ENCODE peak calls at places on chromosomes 1 and 21, in eight cellular contexts. One of them, this sample, is unnamed.

GRCh38 chr1:232594768-232595698 is 34.9 kb downstream of the SIPA1L2 start:
- DNase-seq in naive thymus-derived CD4-positive, alpha-beta T cell: no peak
- DNase-seq in Calu3: no peak
- DNase-seq in activated naive CD8-positive, alpha-beta T cell treated with anti-CD3 and anti-CD28 coated beads, Interleukin-2, amount 50 U/mL, for 24 hours: no peak
- DNase-seq in T-cell: no peak
- DNase-seq in H4: no peak
- DNase-seq in suprapubic skin: no peak
- DNase-seq in left ventricle myocardium inferior: peak
- DNase-seq in this sample: no peak

GRCh38 chr1:66251521-66251920 is 282.4 kb upstream of the SGIP1 start:
- DNase-seq in suprapubic skin: no peak
- DNase-seq in activated naive CD8-positive, alpha-beta T cell treated with anti-CD3 and anti-CD28 coated beads, Interleukin-2, amount 50 U/mL, for 24 hours: no peak
- DNase-seq in H4: peak
- DNase-seq in Calu3: no peak
- DNase-seq in left ventricle myocardium inferior: no peak
- DNase-seq in naive thymus-derived CD4-positive, alpha-beta T cell: no peak
- DNase-seq in T-cell: no peak
- DNase-seq in this sample: no peak

GRCh38 chr1:14607295-14607694 is 8.8 kb downstream of the KAZN start:
- DNase-seq in activated naive CD8-positive, alpha-beta T cell treated with anti-CD3 and anti-CD28 coated beads, Interleukin-2, amount 50 U/mL, for 24 hours: no peak
- DNase-seq in T-cell: no peak
- DNase-seq in naive thymus-derived CD4-positive, alpha-beta T cell: no peak
- DNase-seq in Calu3: no peak
- DNase-seq in left ventricle myocardium inferior: no peak
- DNase-seq in H4: no peak
- DNase-seq in suprapubic skin: no peak
- DNase-seq in this sample: no peak

GRCh38 chr1:167511374-167511986 is 6.8 kb downstream of the CD247 start:
- DNase-seq in activated naive CD8-positive, alpha-beta T cell treated with anti-CD3 and anti-CD28 coated beads, Interleukin-2, amount 50 U/mL, for 24 hours: no peak
- DNase-seq in left ventricle myocardium inferior: no peak
- DNase-seq in naive thymus-derived CD4-positive, alpha-beta T cell: no peak
- DNase-seq in T-cell: no peak
- DNase-seq in suprapubic skin: no peak
- DNase-seq in Calu3: no peak
- DNase-seq in H4: no peak
- DNase-seq in this sample: no peak

GRCh38 chr21:30436986-30437385 is 3.1 kb upstream of the KRTAP15-1 start:
- DNase-seq in suprapubic skin: no peak
- DNase-seq in activated naive CD8-positive, alpha-beta T cell treated with anti-CD3 and anti-CD28 coated beads, Interleukin-2, amount 50 U/mL, for 24 hours: no peak
- DNase-seq in T-cell: no peak
- DNase-seq in left ventricle myocardium inferior: no peak
- DNase-seq in naive thymus-derived CD4-positive, alpha-beta T cell: no peak
- DNase-seq in Calu3: no peak
- DNase-seq in H4: no peak
- DNase-seq in this sample: no peak

GRCh38 chr1:7047866-7048265 is 262.6 kb downstream of the CAMTA1 start:
- DNase-seq in Calu3: no peak
- DNase-seq in left ventricle myocardium inferior: no peak
- DNase-seq in H4: no peak
- DNase-seq in suprapubic skin: no peak
- DNase-seq in naive thymus-derived CD4-positive, alpha-beta T cell: no peak
- DNase-seq in T-cell: no peak
- DNase-seq in activated naive CD8-positive, alpha-beta T cell treated with anti-CD3 and anti-CD28 coated beads, Interleukin-2, amount 50 U/mL, for 24 hours: no peak
- DNase-seq in this sample: no peak

GRCh38 chr1:199490804-199491527 is 536.5 kb upstream of the NR5A2 start:
- DNase-seq in suprapubic skin: no peak
- DNase-seq in T-cell: no peak
- DNase-seq in naive thymus-derived CD4-positive, alpha-beta T cell: no peak
- DNase-seq in left ventricle myocardium inferior: no peak
- DNase-seq in H4: peak
- DNase-seq in activated naive CD8-positive, alpha-beta T cell treated with anti-CD3 and anti-CD28 coated beads, Interleukin-2, amount 50 U/mL, for 24 hours: no peak
- DNase-seq in Calu3: peak
- DNase-seq in this sample: no peak

GRCh38 chr1:214241060-214241459 is 39.9 kb upstream of the SMYD2 start:
- DNase-seq in suprapubic skin: no peak
- DNase-seq in H4: no peak
- DNase-seq in Calu3: no peak
- DNase-seq in left ventricle myocardium inferior: no peak
- DNase-seq in T-cell: no peak
- DNase-seq in activated naive CD8-positive, alpha-beta T cell treated with anti-CD3 and anti-CD28 coated beads, Interleukin-2, amount 50 U/mL, for 24 hours: no peak
- DNase-seq in naive thymus-derived CD4-positive, alpha-beta T cell: no peak
- DNase-seq in this sample: no peak

GRCh38 chr1:108011295-108011694 is 46.3 kb upstream of the VAV3 start:
- DNase-seq in H4: no peak
- DNase-seq in naive thymus-derived CD4-positive, alpha-beta T cell: no peak
- DNase-seq in Calu3: no peak
- DNase-seq in left ventricle myocardium inferior: no peak
- DNase-seq in suprapubic skin: no peak
- DNase-seq in activated naive CD8-positive, alpha-beta T cell treated with anti-CD3 and anti-CD28 coated beads, Interleukin-2, amount 50 U/mL, for 24 hours: no peak
- DNase-seq in T-cell: no peak
- DNase-seq in this sample: no peak

GRCh38 chr1:182611326-182611725 is 7.1 kb upstream of the RGS16 start:
- DNase-seq in activated naive CD8-positive, alpha-beta T cell treated with anti-CD3 and anti-CD28 coated beads, Interleukin-2, amount 50 U/mL, for 24 hours: no peak
- DNase-seq in T-cell: no peak
- DNase-seq in Calu3: no peak
- DNase-seq in H4: no peak
- DNase-seq in suprapubic skin: no peak
- DNase-seq in left ventricle myocardium inferior: no peak
- DNase-seq in naive thymus-derived CD4-positive, alpha-beta T cell: no peak
- DNase-seq in this sample: no peak

GRCh38 chr21:26115899-26116298 is 54.7 kb downstream of the APP start:
- DNase-seq in T-cell: no peak
- DNase-seq in naive thymus-derived CD4-positive, alpha-beta T cell: no peak
- DNase-seq in left ventricle myocardium inferior: no peak
- DNase-seq in suprapubic skin: no peak
- DNase-seq in H4: peak
- DNase-seq in activated naive CD8-positive, alpha-beta T cell treated with anti-CD3 and anti-CD28 coated beads, Interleukin-2, amount 50 U/mL, for 24 hours: no peak
- DNase-seq in Calu3: no peak
- DNase-seq in this sample: no peak

GRCh38 chr1:37342736-37343135 is 131.6 kb upstream of the ZC3H12A start:
- DNase-seq in suprapubic skin: no peak
- DNase-seq in activated naive CD8-positive, alpha-beta T cell treated with anti-CD3 and anti-CD28 coated beads, Interleukin-2, amount 50 U/mL, for 24 hours: no peak
- DNase-seq in naive thymus-derived CD4-positive, alpha-beta T cell: no peak
- DNase-seq in left ventricle myocardium inferior: no peak
- DNase-seq in H4: no peak
- DNase-seq in T-cell: no peak
- DNase-seq in Calu3: no peak
- DNase-seq in this sample: no peak

GRCh38 chr1:219917851-219918466 is 10.4 kb downstream of the SLC30A10 start:
- DNase-seq in activated naive CD8-positive, alpha-beta T cell treated with anti-CD3 and anti-CD28 coated beads, Interleukin-2, amount 50 U/mL, for 24 hours: no peak
- DNase-seq in Calu3: peak
- DNase-seq in suprapubic skin: no peak
- DNase-seq in H4: peak
- DNase-seq in left ventricle myocardium inferior: no peak
- DNase-seq in naive thymus-derived CD4-positive, alpha-beta T cell: no peak
- DNase-seq in T-cell: no peak
- DNase-seq in this sample: no peak

GRCh38 chr1:110188116-110188618 is 21.9 kb upstream of the KCNC4 start:
- DNase-seq in naive thymus-derived CD4-positive, alpha-beta T cell: no peak
- DNase-seq in activated naive CD8-positive, alpha-beta T cell treated with anti-CD3 and anti-CD28 coated beads, Interleukin-2, amount 50 U/mL, for 24 hours: no peak
- DNase-seq in Calu3: no peak
- DNase-seq in left ventricle myocardium inferior: no peak
- DNase-seq in T-cell: no peak
- DNase-seq in suprapubic skin: no peak
- DNase-seq in H4: no peak
- DNase-seq in this sample: no peak

GRCh38 chr1:22387888-22388564 is 63.6 kb upstream of the ZBTB40 start:
- DNase-seq in Calu3: no peak
- DNase-seq in suprapubic skin: no peak
- DNase-seq in H4: no peak
- DNase-seq in left ventricle myocardium inferior: no peak
- DNase-seq in activated naive CD8-positive, alpha-beta T cell treated with anti-CD3 and anti-CD28 coated beads, Interleukin-2, amount 50 U/mL, for 24 hours: no peak
- DNase-seq in T-cell: no peak
- DNase-seq in naive thymus-derived CD4-positive, alpha-beta T cell: no peak
- DNase-seq in this sample: no peak

GRCh38 chr1:26012862-26013261 is 8.7 kb upstream of the EXTL1 start:
- DNase-seq in naive thymus-derived CD4-positive, alpha-beta T cell: no peak
- DNase-seq in T-cell: no peak
- DNase-seq in suprapubic skin: no peak
- DNase-seq in activated naive CD8-positive, alpha-beta T cell treated with anti-CD3 and anti-CD28 coated beads, Interleukin-2, amount 50 U/mL, for 24 hours: no peak
- DNase-seq in Calu3: no peak
- DNase-seq in left ventricle myocardium inferior: no peak
- DNase-seq in H4: no peak
- DNase-seq in this sample: no peak

GRCh38 chr1:166999090-166999489 is 10.0 kb downstream of the MAEL start:
- DNase-seq in left ventricle myocardium inferior: no peak
- DNase-seq in naive thymus-derived CD4-positive, alpha-beta T cell: no peak
- DNase-seq in suprapubic skin: no peak
- DNase-seq in activated naive CD8-positive, alpha-beta T cell treated with anti-CD3 and anti-CD28 coated beads, Interleukin-2, amount 50 U/mL, for 24 hours: no peak
- DNase-seq in Calu3: no peak
- DNase-seq in H4: no peak
- DNase-seq in T-cell: no peak
- DNase-seq in this sample: no peak

GRCh38 chr1:244325056-244325764 is 126.5 kb downstream of the ADSS2 start:
- DNase-seq in left ventricle myocardium inferior: no peak
- DNase-seq in H4: no peak
- DNase-seq in T-cell: peak
- DNase-seq in suprapubic skin: no peak
- DNase-seq in Calu3: no peak
- DNase-seq in activated naive CD8-positive, alpha-beta T cell treated with anti-CD3 and anti-CD28 coated beads, Interleukin-2, amount 50 U/mL, for 24 hours: peak
- DNase-seq in naive thymus-derived CD4-positive, alpha-beta T cell: peak
- DNase-seq in this sample: no peak

GRCh38 chr1:1895050-1895398 is 4.1 kb upstream of the GNB1 start:
- DNase-seq in T-cell: no peak
- DNase-seq in Calu3: no peak
- DNase-seq in activated naive CD8-positive, alpha-beta T cell treated with anti-CD3 and anti-CD28 coated beads, Interleukin-2, amount 50 U/mL, for 24 hours: no peak
- DNase-seq in H4: no peak
- DNase-seq in naive thymus-derived CD4-positive, alpha-beta T cell: no peak
- DNase-seq in left ventricle myocardium inferior: no peak
- DNase-seq in suprapubic skin: no peak
- DNase-seq in this sample: no peak

GRCh38 chr1:41954533-41954944 is 35.8 kb upstream of the HIVEP3 start:
- DNase-seq in naive thymus-derived CD4-positive, alpha-beta T cell: no peak
- DNase-seq in activated naive CD8-positive, alpha-beta T cell treated with anti-CD3 and anti-CD28 coated beads, Interleukin-2, amount 50 U/mL, for 24 hours: no peak
- DNase-seq in left ventricle myocardium inferior: no peak
- DNase-seq in H4: peak
- DNase-seq in suprapubic skin: no peak
- DNase-seq in T-cell: no peak
- DNase-seq in Calu3: peak
- DNase-seq in this sample: no peak

GRCh38 chr1:33045814-33046213 is 9.1 kb upstream of the AK2 start:
- DNase-seq in naive thymus-derived CD4-positive, alpha-beta T cell: no peak
- DNase-seq in H4: no peak
- DNase-seq in T-cell: peak
- DNase-seq in suprapubic skin: no peak
- DNase-seq in left ventricle myocardium inferior: no peak
- DNase-seq in Calu3: no peak
- DNase-seq in activated naive CD8-positive, alpha-beta T cell treated with anti-CD3 and anti-CD28 coated beads, Interleukin-2, amount 50 U/mL, for 24 hours: no peak
- DNase-seq in this sample: no peak

GRCh38 chr1:27430903-27431653 is 38.7 kb downstream of the GPR3 start:
- DNase-seq in activated naive CD8-positive, alpha-beta T cell treated with anti-CD3 and anti-CD28 coated beads, Interleukin-2, amount 50 U/mL, for 24 hours: no peak
- DNase-seq in T-cell: peak
- DNase-seq in left ventricle myocardium inferior: no peak
- DNase-seq in Calu3: no peak
- DNase-seq in naive thymus-derived CD4-positive, alpha-beta T cell: peak
- DNase-seq in H4: no peak
- DNase-seq in suprapubic skin: no peak
- DNase-seq in this sample: peak

This sample was measured in T follicular helper cell.